ENCODE peak calls at places on chromosomes 7 and 10, in six cellular contexts. F is A673, O is GM10248, K is foreskin fibroblast, D is fibroblast of mammary gland, X is breast epithelium. J is an unnamed sample.

GRCh38 chr10:19111501-19112267 is 63.1 kb downstream of the MALRD1 start:
- DNase-seq in F (peak), O (no peak), K (no peak), D (no peak), X (no peak), J (no peak)

GRCh38 chr7:25968205-25968993 is 183.6 kb upstream of the NFE2L3 start:
- DNase-seq in O (peak), F (no peak), X (no peak), K (no peak), D (no peak), J (no peak)

GRCh38 chr10:93897070-93897797 is 3.5 kb downstream of the SLC35G1 start:
- DNase-seq in X (no peak), D (no peak), K (no peak), F (no peak), O (no peak), J (no peak)

GRCh38 chr10:133278577-133279265 is 2.1 kb upstream of the ADAM8 start:
- DNase-seq in D (peak), K (peak), X (no peak), O (peak), F (no peak), J (no peak)

GRCh38 chr7:154769527-154769926 is 233.4 kb downstream of the PAXIP1 start:
- DNase-seq in X (no peak), D (no peak), K (no peak), O (no peak), F (no peak), J (no peak)

GRCh38 chr7:131501930-131502685 is 54.3 kb downstream of the PODXL start:
- DNase-seq in F (no peak), D (no peak), X (no peak), K (no peak), O (no peak), J (no peak)

GRCh38 chr10:130485958-130486680 is 349.9 kb downstream of the GLRX3 start:
- DNase-seq in K (no peak), F (no peak), X (peak), O (no peak), D (no peak), J (no peak)

GRCh38 chr7:28115261-28115660 is 65.3 kb downstream of the JAZF1 start:
- DNase-seq in O (no peak), K (no peak), X (no peak), F (no peak), D (no peak), J (no peak)

GRCh38 chr7:30845426-30846135 is 66.1 kb upstream of the AQP1 start:
- DNase-seq in X (peak), O (no peak), D (peak), F (no peak), K (no peak), J (no peak)

GRCh38 chr7:83038787-83039186 is 123.9 kb downstream of the PCLO start:
- DNase-seq in D (no peak), X (no peak), O (no peak), F (no peak), K (no peak), J (no peak)

DNA sequence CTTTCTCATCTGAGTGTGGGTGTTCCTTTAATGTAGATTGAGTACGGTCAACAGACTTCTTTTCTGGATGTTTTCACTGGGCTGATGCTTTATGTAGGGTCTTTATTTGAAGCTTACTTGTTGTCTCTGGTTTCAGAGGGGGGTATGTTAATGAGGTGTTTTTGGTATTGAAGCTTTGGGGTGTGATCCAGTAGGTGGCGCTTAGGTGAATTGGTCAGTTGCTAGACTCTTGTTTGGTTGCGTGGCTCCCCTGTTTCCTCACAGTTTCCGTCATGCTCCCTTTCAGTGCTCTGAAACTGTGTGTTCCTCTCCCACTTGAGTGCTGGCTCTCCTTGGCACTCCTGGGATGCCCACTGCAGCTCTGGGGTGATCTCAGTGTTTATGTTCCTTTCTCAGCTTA is 80.8 kb downstream of the FANK1 start:
- DNase-seq in O (no peak), X (no peak), D (no peak), F (peak), K (no peak), J (no peak)
- TF ChIP-seq CTCF in O (peak), X (no peak), D (peak), F (peak), K (no peak), J (no peak)

GRCh38 chr7:29764227-29764626 is 42.1 kb upstream of the WIPF3 start:
- DNase-seq in D (no peak), F (peak), K (no peak), O (no peak), X (no peak), J (no peak)
- TF ChIP-seq CTCF in D (no peak), F (peak), K (no peak), O (no peak), X (no peak), J (no peak)

GRCh38 chr7:151460474-151460855 is 20.5 kb upstream of the CRYGN start:
- DNase-seq in F (no peak), K (peak), X (no peak), O (no peak), D (no peak), J (no peak)

GRCh38 chr7:151461096-151461941 is 21.4 kb upstream of the CRYGN start:
- DNase-seq in X (no peak), K (no peak), F (no peak), O (no peak), D (no peak), J (no peak)

GRCh38 chr7:151461942-151462230 is 21.9 kb upstream of the CRYGN start:
- DNase-seq in K (no peak), O (no peak), D (no peak), X (no peak), F (no peak), J (no peak)

GRCh38 chr7:151457534-151457933 is 17.6 kb upstream of the CRYGN start:
- DNase-seq in O (no peak), K (no peak), X (no peak), D (no peak), F (no peak), J (no peak)

DNA sequence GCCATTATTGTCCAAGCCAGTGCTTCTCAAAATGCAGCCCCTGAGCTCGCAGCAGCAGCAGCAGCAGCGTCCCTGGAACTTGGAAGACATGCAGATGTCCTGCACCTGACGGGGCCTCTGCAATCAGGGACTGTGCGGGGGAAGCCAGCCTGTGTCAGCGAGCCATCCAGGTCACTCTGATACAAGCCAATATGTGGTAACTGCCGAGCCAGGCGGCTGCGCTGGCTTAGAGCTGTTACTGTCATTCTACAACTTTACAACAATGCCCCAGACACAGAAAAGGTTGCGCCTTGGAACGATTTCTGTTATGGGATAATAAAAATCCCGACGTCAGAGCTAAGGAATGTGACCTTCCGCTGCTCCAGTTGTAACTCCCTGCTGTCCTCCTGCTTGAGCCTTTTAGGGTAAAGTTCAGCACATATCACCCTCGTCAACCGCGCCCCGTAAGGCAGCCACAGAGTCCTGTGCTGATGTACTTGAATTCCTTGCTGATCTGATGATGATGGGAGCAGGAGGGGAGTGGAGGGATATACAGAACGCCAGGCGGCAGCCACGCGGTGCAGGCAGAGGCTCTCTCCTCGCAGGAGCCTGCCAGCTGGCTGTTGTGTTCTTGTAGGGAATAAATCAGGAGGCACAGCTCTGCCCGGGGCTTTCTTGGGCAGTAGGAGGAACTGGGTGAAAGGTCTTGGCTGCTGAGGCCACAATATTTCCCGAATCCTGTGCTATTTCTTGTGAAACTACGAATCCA is 20.0 kb upstream of the CRYGN start:
- DNase-seq in O (peak), F (peak), D (peak), X (peak), K (peak), J (no peak)
- TF ChIP-seq CTCF in O (no peak), F (peak), D (peak), X (peak), K (peak), J (no peak)

DNA sequence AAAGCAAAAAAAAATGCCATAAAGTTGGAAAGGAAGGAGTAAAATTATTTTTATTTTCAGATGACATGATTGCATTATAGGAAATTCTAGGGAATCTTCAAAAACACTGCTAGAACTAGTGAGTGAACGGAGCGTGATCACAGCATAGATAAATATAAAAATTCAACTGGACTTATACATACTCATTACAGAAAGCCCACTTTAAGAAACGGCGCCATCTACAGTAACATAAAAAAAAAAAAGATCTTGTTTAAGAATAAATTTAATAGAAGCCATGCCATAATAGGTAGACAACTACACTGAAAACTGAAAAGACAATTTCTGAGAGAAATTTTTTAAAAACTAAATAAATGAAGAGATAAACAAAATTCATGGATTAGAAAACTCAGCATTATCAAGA is 623.1 kb upstream of the MGMT start:
- DNase-seq in O (no peak), K (no peak), F (peak), X (no peak), D (peak), J (no peak)
- TF ChIP-seq CTCF in O (no peak), K (no peak), F (peak), X (no peak), D (no peak), J (no peak)

GRCh38 chr10:44990302-44990655 is 10.4 kb upstream of the ZNF22 start:
- DNase-seq in D (no peak), F (peak), K (no peak), O (no peak), X (no peak), J (peak)
- TF ChIP-seq CTCF in D (no peak), F (peak), K (no peak), O (peak), X (no peak), J (no peak)

DNA sequence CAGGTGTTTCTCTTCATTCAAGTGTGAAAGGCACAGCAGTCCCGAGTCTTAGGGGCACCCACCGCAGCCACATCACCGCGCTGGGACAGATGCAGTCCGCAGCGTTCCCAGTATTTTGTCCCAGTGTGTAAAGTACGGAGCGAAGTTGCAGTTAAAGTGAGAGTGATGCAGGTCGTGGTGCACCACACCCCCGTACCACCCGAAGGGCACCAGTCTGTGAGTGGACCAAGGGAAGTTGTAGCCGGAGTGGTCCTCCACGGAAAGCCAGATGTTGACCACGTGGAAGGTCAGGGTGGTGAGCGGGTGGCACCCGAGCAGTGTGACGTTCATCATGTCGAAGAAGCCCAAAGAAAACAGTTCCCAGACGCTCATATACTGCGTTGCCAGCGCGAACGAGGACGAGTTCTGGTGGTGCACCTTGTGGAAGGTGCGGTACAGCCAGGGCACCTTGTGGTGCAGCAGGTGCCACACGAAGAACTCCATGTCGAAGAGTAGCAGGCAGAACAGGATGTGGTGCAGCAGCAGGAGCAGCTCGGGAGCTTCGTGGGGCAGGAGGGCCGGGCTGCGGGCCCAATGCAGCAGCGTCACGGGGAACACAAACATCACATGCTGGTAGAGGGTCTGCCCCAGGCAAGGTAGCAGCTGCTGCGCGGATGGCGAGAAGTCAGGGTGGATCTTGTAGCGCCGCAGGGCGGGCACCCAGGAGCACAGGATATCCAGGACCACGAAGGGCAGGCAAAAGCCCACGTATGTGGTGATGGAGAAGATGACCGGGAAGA is 526 bp downstream of the CH25H start:
- DNase-seq in D (peak), K (no peak), O (peak), F (no peak), X (peak), J (no peak)
- TF ChIP-seq CTCF in D (no peak), K (no peak), O (peak), F (no peak), X (no peak), J (no peak)

DNA sequence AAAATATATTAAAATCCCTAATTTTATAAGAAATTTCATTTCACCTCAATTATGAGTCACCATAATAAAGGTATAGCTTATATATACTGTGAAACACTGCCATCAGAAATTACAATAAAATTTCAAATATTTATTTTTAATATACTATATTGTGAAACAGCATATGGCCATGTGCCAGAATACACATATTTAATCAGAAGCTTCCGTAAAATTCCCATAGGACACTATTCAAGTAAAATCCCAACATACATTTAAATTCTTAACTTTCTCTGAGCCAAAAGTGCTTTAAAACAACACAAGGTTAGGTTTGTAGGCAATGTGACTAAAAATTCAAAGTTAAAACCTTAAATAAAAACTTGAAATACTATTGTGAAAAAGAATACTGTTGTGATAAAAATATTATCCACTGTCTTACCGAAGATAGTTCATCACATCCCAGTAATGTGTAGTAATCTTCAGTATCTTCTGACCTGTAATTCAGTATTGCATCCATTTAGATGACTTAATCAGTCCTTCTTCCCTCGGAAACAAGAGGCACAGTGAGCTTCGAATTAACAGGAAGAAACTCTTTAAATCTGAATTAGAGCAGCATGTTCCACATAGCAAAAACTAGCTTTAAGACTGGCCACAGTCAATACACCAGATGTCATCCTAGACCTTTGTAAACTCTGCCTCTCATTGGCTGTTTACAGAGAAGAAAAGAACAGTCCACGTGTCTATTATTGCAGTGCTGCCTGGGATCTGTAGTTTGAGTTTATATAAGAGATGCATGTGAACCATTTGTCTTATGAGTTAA is at the start of gene DNAJC12:
- DNase-seq in D (peak), F (peak), K (no peak), O (peak), X (no peak), J (no peak)
- TF ChIP-seq CTCF in D (no peak), F (no peak), K (no peak), O (no peak), X (no peak), J (no peak)

DNA sequence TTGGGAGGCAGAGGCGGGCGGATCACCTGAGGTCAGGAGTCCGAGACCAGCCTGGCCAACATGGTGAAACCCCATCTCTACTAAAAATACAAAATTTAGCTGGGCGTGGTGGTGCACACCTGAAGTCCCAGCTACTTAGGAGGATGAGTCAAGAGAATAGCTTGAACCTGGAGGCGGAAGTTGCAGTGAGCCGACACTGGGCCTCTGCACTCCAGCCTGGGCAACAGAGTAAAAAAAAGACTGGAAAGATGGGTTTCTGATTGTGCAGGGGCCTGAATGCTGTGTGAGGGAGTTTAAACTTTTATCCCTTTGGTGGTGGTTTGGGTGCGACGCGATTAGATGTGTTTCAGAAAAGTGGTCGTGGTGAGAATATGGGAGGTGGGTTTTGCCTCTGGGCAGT is 1.8 kb downstream of the CHST12 start:
- DNase-seq in K (no peak), X (no peak), D (no peak), O (no peak), F (no peak), J (no peak)
- TF ChIP-seq CTCF in K (no peak), X (no peak), D (no peak), O (no peak), F (no peak), J (no peak)

GRCh38 chr10:70820976-70821750 is 5.4 kb downstream of the SGPL1 start:
- DNase-seq in F (no peak), K (no peak), D (peak), O (no peak), X (no peak), J (no peak)
- TF ChIP-seq CTCF in F (no peak), K (no peak), D (no peak), O (no peak), X (no peak), J (no peak)

DNA sequence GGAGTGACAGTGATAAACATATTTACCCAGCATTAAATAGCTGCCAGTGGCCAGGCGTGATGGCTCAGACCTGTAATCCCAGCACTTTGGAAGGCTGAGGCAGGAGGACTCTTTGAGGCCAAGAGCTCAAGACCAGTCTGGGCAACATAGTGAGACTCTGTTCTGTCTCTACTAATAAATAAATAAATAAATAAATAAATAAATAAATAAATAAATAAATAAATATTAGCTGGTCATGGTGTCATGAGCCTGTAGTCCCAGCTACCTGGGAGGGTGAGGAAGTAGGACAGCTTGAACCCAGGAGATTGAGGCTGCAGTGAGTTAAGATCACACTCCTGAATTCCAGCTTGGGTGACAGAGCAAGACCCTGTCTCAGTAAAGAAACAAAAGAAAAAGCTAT is 384.0 kb upstream of the ADARB2 start:
- DNase-seq in D (no peak), F (no peak), K (no peak), O (no peak), X (no peak), J (no peak)
- TF ChIP-seq CTCF in D (no peak), F (no peak), K (no peak), O (no peak), X (no peak), J (no peak)